ENCODE peak calls at places on chromosome 1, in seven cellular contexts. C, H, Y, O, W, G and D are unnamed samples.
A peak's percentile ranks its signal among the peaks of the same experiment; 100 is the strongest.

GRCh38 chr1:47772960-47773682 is 224.1 kb downstream of the TRABD2B start:
- DNase-seq in C (no peak), H (no peak), Y (no peak), O (no peak), W (no peak), G (no peak), D (no peak)

GRCh38 chr1:163174524-163175437 is 27.9 kb downstream of the RGS5 start:
- DNase-seq in C (peak; percentile 65), H (peak; percentile 32), Y (peak; percentile 16), O (peak; percentile 72), W (peak; percentile 69), G (peak; percentile 36), D (peak; percentile 55)

GRCh38 chr1:154972517-154973343 is 1.8 kb upstream of the CKS1B start:
- DNase-seq in C (peak; percentile 95), H (peak; percentile 80), Y (no peak), O (peak; percentile 89), W (peak; percentile 68), G (peak; percentile 97), D (peak; percentile 95)

GRCh38 chr1:215475719-215476525 is 91.2 kb upstream of the KCTD3 start:
- DNase-seq in C (peak; percentile 73), H (no peak), Y (no peak), O (no peak), W (no peak), G (peak; percentile 96), D (no peak)

GRCh38 chr1:186722711-186723309 is 42.6 kb upstream of the PTGS2 start:
- DNase-seq in C (peak; percentile 52), H (peak; percentile 51), Y (peak; percentile 61), O (no peak), W (no peak), G (no peak), D (peak; percentile 62)

GRCh38 chr1:169538998-169539871 is 47.0 kb downstream of the F5 start:
- DNase-seq in C (peak; percentile 83), H (peak; percentile 18), Y (no peak), O (no peak), W (no peak), G (peak; percentile 89), D (no peak)

GRCh38 chr1:17056586-17056985 is 2.8 kb upstream of the SDHB start:
- DNase-seq in C (no peak), H (no peak), Y (no peak), O (no peak), W (no peak), G (no peak), D (no peak)

GRCh38 chr1:168498159-168498609 is 45.6 kb downstream of the XCL2 start:
- DNase-seq in C (peak; percentile 56), H (no peak), Y (no peak), O (no peak), W (no peak), G (peak; percentile 60), D (no peak)

GRCh38 chr1:97904528-97904927 is 16.3 kb downstream of the DPYD start:
- DNase-seq in C (peak; percentile 54), H (no peak), Y (no peak), O (no peak), W (no peak), G (peak; percentile 51), D (no peak)

GRCh38 chr1:27427329-27427728 is 34.9 kb downstream of the GPR3 start:
- DNase-seq in C (no peak), H (no peak), Y (no peak), O (no peak), W (no peak), G (no peak), D (no peak)

GRCh38 chr1:109788695-109789521 is 25.2 kb upstream of the EPS8L3 start:
- DNase-seq in C (no peak), H (peak; percentile 21), Y (peak; percentile 72), O (peak; percentile 50), W (no peak), G (no peak), D (peak; percentile 30)

GRCh38 chr1:242427519-242427918 is 97.0 kb downstream of the PLD5 start:
- DNase-seq in C (no peak), H (no peak), Y (no peak), O (no peak), W (no peak), G (no peak), D (no peak)

GRCh38 chr1:29679828-29680558 is 443.7 kb downstream of the PTPRU start:
- DNase-seq in C (no peak), H (no peak), Y (no peak), O (peak; percentile 40), W (no peak), G (no peak), D (no peak)

GRCh38 chr1:6266641-6267040 is 5.7 kb upstream of the GPR153 start:
- DNase-seq in C (no peak), H (no peak), Y (no peak), O (no peak), W (no peak), G (no peak), D (no peak)

GRCh38 chr1:98119793-98120192 is 199.0 kb upstream of the DPYD start:
- DNase-seq in C (peak; percentile 22), H (no peak), Y (no peak), O (no peak), W (peak; percentile 42), G (peak; percentile 8), D (peak; percentile 26)

GRCh38 chr1:213984387-213985180 is 3.2 kb upstream of the PROX1 start:
- DNase-seq in C (no peak), H (no peak), Y (no peak), O (no peak), W (peak; percentile 34), G (no peak), D (no peak)

GRCh38 chr1:227662933-227663332 is 72.2 kb downstream of the JMJD4 start:
- DNase-seq in C (no peak), H (no peak), Y (no peak), O (no peak), W (no peak), G (no peak), D (no peak)
- H3K9me3 ChIP-seq in C (peaks cover 63% of the 10 kb centered on the region), H (peaks cover 43% of the 10 kb centered on the region), Y (peaks cover 21% of the 10 kb centered on the region), O (peaks cover 98% of the 10 kb centered on the region), W (no peaks in the 10 kb centered on the region), G (peaks cover 31% of the 10 kb centered on the region), D (peaks cover 35% of the 10 kb centered on the region)

DNA sequence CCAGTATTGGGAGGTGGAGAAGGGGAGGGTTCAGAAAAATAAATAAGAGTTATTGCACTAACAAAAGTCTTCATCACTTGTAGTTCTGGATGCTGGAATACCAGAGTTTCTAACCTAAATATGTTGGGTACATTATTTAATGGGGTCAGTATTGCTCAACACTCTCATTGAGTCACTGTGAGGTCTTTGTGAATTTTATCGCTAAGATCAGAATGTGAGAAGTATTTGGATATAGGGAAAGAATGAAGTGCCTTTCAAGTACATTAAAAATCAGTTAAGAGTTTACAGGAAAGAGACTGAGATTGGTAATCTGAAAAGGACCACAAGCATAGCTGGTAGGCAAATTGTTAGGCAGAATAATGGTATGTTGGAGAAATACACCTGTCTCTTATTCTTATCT is 8.9 kb downstream of the SNRPE start:
- DNase-seq in C (peak; percentile 31), H (no peak), Y (no peak), O (no peak), W (no peak), G (peak; percentile 23), D (no peak)
- H3K4me3 ChIP-seq in C (no peak overlapping the region), H (no peak overlapping the region), Y (no peak overlapping the region), O (no peak overlapping the region), W (no peak overlapping the region), G (no peak overlapping the region), D (no peak overlapping the region)

DNA sequence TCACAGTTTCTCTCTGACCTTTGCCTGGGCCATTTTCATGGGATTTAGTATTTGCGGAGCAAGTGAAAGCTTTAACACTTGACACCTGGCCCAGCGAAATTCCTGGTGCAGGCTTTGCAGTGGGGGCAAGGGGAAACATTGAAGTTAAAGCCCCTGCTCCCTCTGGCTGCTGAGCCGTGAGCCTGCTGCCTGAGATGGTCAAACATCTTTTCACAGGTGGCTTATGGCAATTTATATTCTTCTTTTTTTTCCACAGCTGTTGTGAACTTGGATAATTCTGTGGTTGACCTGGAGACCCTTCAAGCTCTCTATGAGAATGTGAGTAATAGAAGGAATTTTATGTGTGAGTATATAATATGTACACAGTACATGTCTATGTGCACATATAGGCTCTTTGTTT is 202.9 kb downstream of the FMN2 start:
- DNase-seq in C (peak; percentile 70), H (no peak), Y (no peak), O (no peak), W (no peak), G (peak; percentile 28), D (no peak)
- TF ChIP-seq CTCF in C (no peak), H (no peak), Y (no peak), O (no peak), W (no peak), G (no peak), D (no peak)

DNA sequence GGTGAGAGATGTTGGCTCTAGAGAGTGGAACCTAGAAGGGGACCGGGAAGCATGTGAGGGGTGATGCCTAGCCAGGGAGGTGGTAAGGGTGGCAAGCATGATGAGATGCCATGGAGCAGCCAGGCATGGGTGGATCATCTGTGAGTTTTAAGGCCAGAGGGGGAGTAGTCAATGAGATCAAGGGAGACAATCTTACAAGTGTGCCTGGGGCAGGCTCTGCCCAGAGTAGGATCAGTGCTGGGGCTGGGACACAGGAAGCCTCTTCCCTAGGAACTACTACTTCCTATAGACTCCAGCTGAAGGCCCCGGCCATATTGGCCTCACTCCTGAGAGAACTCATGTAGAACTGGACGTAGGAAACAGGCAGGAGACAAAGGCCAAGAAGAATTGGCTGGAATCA is 192.4 kb upstream of the CSF3R start:
- DNase-seq in C (no peak), H (no peak), Y (no peak), O (no peak), W (no peak), G (no peak), D (no peak)
- H3K9me3 ChIP-seq in C (no peaks in the 10 kb centered on the region), H (no peaks in the 10 kb centered on the region), Y (no peaks in the 10 kb centered on the region), O (no peaks in the 10 kb centered on the region), W (no peaks in the 10 kb centered on the region), G (no peaks in the 10 kb centered on the region), D (no peaks in the 10 kb centered on the region)

DNA sequence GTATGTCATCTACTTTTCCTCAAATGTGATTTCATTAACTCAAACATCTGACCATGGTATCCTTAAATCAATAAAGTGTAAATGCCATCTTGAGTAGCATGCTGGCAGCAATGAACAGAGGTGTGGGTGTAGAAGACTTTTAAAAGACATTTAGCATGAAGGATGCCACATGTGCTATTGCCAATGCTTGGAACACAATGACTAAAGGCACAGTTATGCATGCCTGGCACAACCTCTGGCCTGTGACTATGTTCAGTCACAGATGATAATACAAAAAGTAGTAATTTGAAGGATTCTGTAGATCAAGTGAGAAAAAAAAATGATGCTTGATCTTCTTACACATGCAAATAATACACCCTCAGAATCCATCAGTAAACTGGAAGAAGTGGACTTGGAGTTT is 938.9 kb upstream of the ADGRL4 start:
- DNase-seq in C (no peak), H (no peak), Y (no peak), O (no peak), W (no peak), G (no peak), D (no peak)
- H3K4me3 ChIP-seq in C (no peak overlapping the region), H (no peak overlapping the region), Y (no peak overlapping the region), O (no peak overlapping the region), W (no peak overlapping the region), G (no peak overlapping the region), D (no peak overlapping the region)

DNA sequence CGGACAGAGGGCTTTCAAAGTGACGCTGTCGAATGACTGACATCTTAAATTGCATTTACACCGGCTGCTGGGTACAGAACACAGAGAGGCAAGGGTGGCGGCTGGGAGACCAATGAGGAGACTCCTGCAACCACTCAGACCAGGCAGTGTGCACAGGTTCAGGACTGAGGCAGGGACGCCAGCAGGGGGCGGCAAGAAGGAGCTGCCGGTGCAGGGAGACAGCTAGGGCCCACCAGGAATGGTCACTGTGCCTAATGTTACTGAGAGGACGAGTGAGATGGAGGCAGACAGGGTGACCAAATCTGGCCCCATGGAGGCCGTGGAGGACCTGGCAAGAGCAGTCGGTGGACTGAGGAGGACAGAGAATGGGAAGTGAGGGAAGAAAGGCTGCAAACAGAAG is 23.5 kb downstream of the GLIS1 start:
- DNase-seq in C (peak; percentile 14), H (no peak), Y (peak; percentile 51), O (no peak), W (peak; percentile 39), G (no peak), D (peak; percentile 43)
- TF ChIP-seq CTCF in C (peak; percentile 55), H (peak; percentile 66), Y (peak; percentile 78), O (no peak), W (no peak), G (peak; percentile 42), D (peak; percentile 40)